ENCODE peak calls at places on chromosomes 1 and 21, in eight cellular contexts. Z, Q, S, M, Y, J, N and P are unnamed samples.

GRCh38 chr1:19477284-19478240 is 7.8 kb downstream of the CAPZB start:
- DNase-seq in N (no peak), Z (no peak), Q (no peak), S (no peak), J (no peak), M (no peak), Y (no peak), P (no peak)

GRCh38 chr1:205923663-205924435 is 19.4 kb downstream of the SLC26A9 start:
- DNase-seq in S (no peak), N (no peak), Z (no peak), Q (no peak), J (no peak), Y (peak; percentile 18), M (no peak), P (no peak)

GRCh38 chr1:212622467-212622866 is 13.9 kb downstream of the ATF3 start:
- DNase-seq in Y (no peak), N (no peak), Q (no peak), J (no peak), S (no peak), Z (no peak), M (no peak), P (no peak)

GRCh38 chr1:217137210-217137871 is 414.1 kb upstream of the ESRRG start:
- DNase-seq in N (no peak), J (peak; percentile 2), M (peak; percentile 59), Z (no peak), Q (no peak), S (peak; percentile 66), Y (no peak), P (no peak)

GRCh38 chr1:184426278-184426674 is 39.4 kb downstream of the C1orf21 start:
- DNase-seq in J (no peak), Z (no peak), N (no peak), Y (no peak), M (no peak), Q (no peak), S (peak; percentile 57), P (no peak)

GRCh38 chr1:183863852-183864251 is 58.9 kb downstream of the RGL1 start:
- DNase-seq in S (no peak), Y (no peak), J (no peak), N (no peak), Z (no peak), Q (no peak), M (no peak), P (no peak)

GRCh38 chr1:3564921-3565831 is 46.1 kb downstream of the MEGF6 start:
- DNase-seq in Z (no peak), Q (peak; percentile 10), M (peak; percentile 63), N (peak; percentile 18), S (peak; percentile 77), Y (peak; percentile 40), J (peak; percentile 27), P (no peak)

GRCh38 chr1:163298340-163298739 is 23.4 kb upstream of the NUF2 start:
- DNase-seq in Q (no peak), Z (no peak), J (no peak), N (no peak), Y (no peak), S (no peak), M (no peak), P (no peak)

GRCh38 chr1:37471345-37472231 is 2.8 kb upstream of the ZC3H12A start:
- DNase-seq in J (peak; percentile 88), N (peak; percentile 85), Z (peak; percentile 72), M (no peak), S (peak; percentile 64), Q (peak; percentile 90), Y (peak; percentile 80), P (no peak)

GRCh38 chr1:246761386-246761785 is 37.2 kb downstream of the SCCPDH start:
- DNase-seq in Y (no peak), M (no peak), S (no peak), N (peak; percentile 4), Q (peak; percentile 5), Z (no peak), J (peak; percentile 22), P (no peak)

GRCh38 chr1:234782821-234783220 is 172.8 kb upstream of the IRF2BP2 start:
- DNase-seq in Y (no peak), S (peak; percentile 37), J (peak; percentile 24), N (no peak), M (no peak), Z (no peak), Q (no peak), P (no peak)

GRCh38 chr1:27891196-27891889 is 19.0 kb downstream of the THEMIS2 start:
- DNase-seq in J (no peak), Q (no peak), N (no peak), Y (no peak), S (no peak), M (no peak), Z (no peak), P (no peak)

GRCh38 chr21:28152729-28153128 is 839.9 kb downstream of the LTN1 start:
- DNase-seq in S (no peak), J (peak; percentile 74), Q (peak; percentile 12), Z (no peak), Y (no peak), N (peak; percentile 17), M (no peak), P (no peak)

GRCh38 chr1:172378109-172378755 is 42.3 kb upstream of the C1orf105 start:
- DNase-seq in S (no peak), N (no peak), Y (no peak), J (no peak), M (no peak), Z (no peak), Q (no peak), P (no peak)

GRCh38 chr21:41726058-41726558 is 40.7 kb downstream of the RIPK4 start:
- DNase-seq in Y (no peak), N (no peak), J (no peak), Z (no peak), M (peak; percentile 34), Q (no peak), S (peak; percentile 59), P (no peak)

GRCh38 chr1:163166886-163167555 is 35.7 kb downstream of the RGS5 start:
- DNase-seq in Q (peak; percentile 21), Z (no peak), M (no peak), N (no peak), J (no peak), S (peak; percentile 35), Y (no peak), P (no peak)

GRCh38 chr21:35965699-35966098 is 94.6 kb downstream of the SETD4 start:
- DNase-seq in S (no peak), J (peak; percentile 21), N (no peak), Z (no peak), M (no peak), Q (no peak), Y (no peak), P (no peak)

GRCh38 chr1:150789396-150789795 is 18.7 kb downstream of the CTSK start:
- DNase-seq in Z (no peak), Y (no peak), Q (no peak), J (peak; percentile 72), S (peak; percentile 31), N (no peak), M (no peak), P (no peak)

GRCh38 chr1:100530901-100531487 is 6.9 kb upstream of the GPR88 start:
- DNase-seq in Y (peak; percentile 25), N (peak; percentile 92), Z (peak; percentile 81), J (peak; percentile 13), Q (peak; percentile 83), S (no peak), M (no peak), P (no peak)

GRCh38 chr1:1079408-1080121 is 5.5 kb upstream of the RNF223 start:
- DNase-seq in Y (peak; percentile 77), J (peak; percentile 84), Q (peak; percentile 90), Z (peak; percentile 40), S (peak; percentile 77), M (peak; percentile 61), N (peak; percentile 70), P (peak; percentile 88)

GRCh38 chr1:225809842-225810578 is at the start of gene EPHX1:
- DNase-seq in Y (peak; percentile 94), Q (peak; percentile 84), J (peak; percentile 89), M (peak; percentile 89), N (peak; percentile 86), S (peak; percentile 92), Z (peak; percentile 45), P (peak; percentile 90)

DNA sequence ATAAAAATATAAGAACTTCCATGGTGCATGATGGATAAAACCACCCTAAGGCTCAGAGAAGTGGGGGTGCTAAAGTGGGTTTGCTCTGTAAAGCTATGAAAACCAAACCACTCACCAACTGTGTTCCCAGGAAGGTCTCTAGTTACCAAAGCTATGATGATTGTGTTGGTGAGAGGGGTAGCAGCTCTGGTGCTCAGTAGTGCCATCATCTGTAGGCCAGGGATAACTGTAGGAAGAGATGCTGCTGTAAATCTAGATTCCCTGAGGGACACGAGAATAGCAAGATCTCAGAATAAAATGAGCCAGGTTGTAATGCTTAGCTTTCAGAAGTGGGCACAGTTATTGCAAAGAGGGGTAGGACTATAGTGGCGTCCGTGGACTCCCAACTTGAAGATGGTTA is 124.5 kb downstream of the GREM2 start:
- DNase-seq in M (no peak), Y (no peak), Z (no peak), J (no peak), Q (no peak), N (no peak), S (no peak), P (no peak)
- TF ChIP-seq CTCF in M (no peak), Y (no peak), Z (no peak), J (no peak), Q (no peak), N (no peak), S (no peak), P (no peak)

DNA sequence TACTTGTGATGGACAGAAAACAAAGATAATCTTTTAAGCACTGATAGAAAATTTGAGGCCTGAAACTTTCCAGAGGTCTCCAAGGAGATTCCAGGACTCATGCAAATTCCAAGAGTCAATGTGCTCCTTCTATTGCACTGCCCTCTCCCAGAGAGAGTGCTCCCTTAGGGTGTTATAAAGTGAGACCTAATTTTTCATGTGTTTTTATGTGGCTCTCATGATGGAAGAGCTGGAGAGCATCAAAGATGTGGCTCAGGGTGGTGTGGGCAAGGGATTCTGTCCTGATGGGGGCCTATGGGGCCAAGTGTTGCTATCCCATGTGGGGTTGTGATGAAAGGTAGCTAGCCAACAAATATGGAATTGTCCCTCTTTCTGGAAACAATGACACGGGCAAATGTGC is 101.3 kb downstream of the PRRX1 start:
- DNase-seq in Q (no peak), Z (no peak), N (no peak), S (no peak), M (no peak), Y (no peak), J (no peak), P (no peak)
- TF ChIP-seq CTCF in Q (no peak), Z (no peak), N (no peak), S (no peak), M (no peak), Y (no peak), J (no peak), P (no peak)

DNA sequence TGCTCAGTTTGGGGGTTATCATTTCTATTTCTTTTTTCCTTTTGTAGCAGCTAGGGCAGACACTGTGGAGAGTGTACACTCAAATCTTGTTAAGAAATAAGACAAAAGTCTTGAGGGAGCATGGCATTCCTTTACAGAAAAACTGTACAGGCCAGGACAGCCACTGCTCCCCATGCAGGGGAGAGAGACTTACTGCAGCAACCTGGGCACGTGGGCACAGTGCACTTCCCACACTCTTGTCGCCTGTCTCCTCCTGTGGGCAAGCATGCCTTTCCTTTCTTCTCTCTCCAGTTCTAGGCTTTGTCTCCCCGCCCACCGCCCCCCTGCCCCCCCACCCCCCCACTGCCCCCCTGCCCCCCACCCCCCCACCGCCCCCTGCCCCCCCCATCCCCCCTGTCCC is 51.9 kb downstream of the PHC2 start:
- DNase-seq in J (no peak), Z (no peak), Y (no peak), N (no peak), S (no peak), Q (no peak), M (no peak), P (no peak)
- TF ChIP-seq CTCF in J (peak; percentile 11), Z (no peak), Y (no peak), N (no peak), S (no peak), Q (no peak), M (no peak), P (no peak)

GRCh38 chr1:5992034-5992813 is at the start of gene NPHP4:
- DNase-seq in Y (peak; percentile 100), M (peak; percentile 100), Q (peak; percentile 100), N (peak; percentile 100), J (peak; percentile 100), S (peak; percentile 100), Z (peak; percentile 98), P (peak; percentile 100)
- TF ChIP-seq CTCF in Y (no peak), M (no peak), Q (no peak), N (no peak), J (no peak), S (no peak), Z (no peak), P (no peak)